ENCODE peak calls at places on chromosomes 5 and 9, in six cellular contexts. One of them, this sample, is unnamed.
A peak's percentile ranks its signal among the peaks of the same experiment; 100 is the strongest.

GRCh38 chr5:43729846-43730478 is 127.0 kb downstream of the NNT start:
- DNase-seq in GM23248: peak; percentile 48
- DNase-seq in heart right ventricle: no peak
- DNase-seq in HepG2: peak; percentile 15
- DNase-seq in AG09309: peak; percentile 11
- DNase-seq in left ventricle myocardium inferior: no peak
- DNase-seq in this sample: no peak

GRCh38 chr5:58980890-58981289 is 398.0 kb downstream of the RAB3C start:
- DNase-seq in AG09309: no peak
- DNase-seq in HepG2: no peak
- DNase-seq in GM23248: no peak
- DNase-seq in left ventricle myocardium inferior: no peak
- DNase-seq in heart right ventricle: no peak
- DNase-seq in this sample: no peak

GRCh38 chr5:120017523-120017922 is 388.2 kb downstream of the FAM170A start:
- DNase-seq in heart right ventricle: no peak
- DNase-seq in HepG2: no peak
- DNase-seq in left ventricle myocardium inferior: no peak
- DNase-seq in AG09309: peak; percentile 3
- DNase-seq in GM23248: peak; percentile 60
- DNase-seq in this sample: peak; percentile 20

GRCh38 chr5:130923543-130924159 is 241.4 kb downstream of the HINT1 start:
- DNase-seq in AG09309: peak; percentile 5
- DNase-seq in left ventricle myocardium inferior: no peak
- DNase-seq in GM23248: peak; percentile 37
- DNase-seq in heart right ventricle: no peak
- DNase-seq in HepG2: no peak
- DNase-seq in this sample: no peak

GRCh38 chr9:110141118-110141797 is 66.7 kb downstream of the C9orf152 start:
- DNase-seq in HepG2: no peak
- DNase-seq in GM23248: peak; percentile 97
- DNase-seq in AG09309: peak; percentile 96
- DNase-seq in left ventricle myocardium inferior: no peak
- DNase-seq in heart right ventricle: peak; percentile 61
- DNase-seq in this sample: peak; percentile 98

GRCh38 chr9:76654575-76654974 is 109.7 kb upstream of the PCA3 start:
- DNase-seq in HepG2: no peak
- DNase-seq in GM23248: peak; percentile 94
- DNase-seq in AG09309: peak; percentile 92
- DNase-seq in heart right ventricle: no peak
- DNase-seq in left ventricle myocardium inferior: no peak
- DNase-seq in this sample: peak; percentile 89

GRCh38 chr9:83596899-83597504 is 25.9 kb upstream of the IDNK start:
- DNase-seq in HepG2: no peak
- DNase-seq in AG09309: no peak
- DNase-seq in heart right ventricle: peak; percentile 32
- DNase-seq in left ventricle myocardium inferior: no peak
- DNase-seq in GM23248: peak; percentile 38
- DNase-seq in this sample: no peak

GRCh38 chr9:105535920-105536668 is 21.8 kb upstream of the FKTN start:
- DNase-seq in left ventricle myocardium inferior: no peak
- DNase-seq in HepG2: no peak
- DNase-seq in GM23248: no peak
- DNase-seq in AG09309: peak; percentile 8
- DNase-seq in heart right ventricle: no peak
- DNase-seq in this sample: no peak

GRCh38 chr5:74309050-74309449 is 331.5 kb downstream of the ENC1 start:
- DNase-seq in heart right ventricle: no peak
- DNase-seq in HepG2: no peak
- DNase-seq in left ventricle myocardium inferior: no peak
- DNase-seq in GM23248: no peak
- DNase-seq in AG09309: no peak
- DNase-seq in this sample: no peak

GRCh38 chr5:151718653-151719052 is 31.9 kb upstream of the SPARC start:
- DNase-seq in HepG2: no peak
- DNase-seq in heart right ventricle: no peak
- DNase-seq in GM23248: peak; percentile 89
- DNase-seq in AG09309: peak; percentile 71
- DNase-seq in left ventricle myocardium inferior: no peak
- DNase-seq in this sample: no peak

GRCh38 chr9:120393386-120394057 is 186.4 kb downstream of the CDK5RAP2 start:
- DNase-seq in left ventricle myocardium inferior: no peak
- DNase-seq in AG09309: no peak
- DNase-seq in HepG2: no peak
- DNase-seq in heart right ventricle: no peak
- DNase-seq in GM23248: peak; percentile 80
- DNase-seq in this sample: no peak

GRCh38 chr9:4661165-4662095 is 664 bp upstream of the PLPP6 start:
- DNase-seq in heart right ventricle: no peak
- DNase-seq in AG09309: no peak
- DNase-seq in GM23248: peak; percentile 52
- DNase-seq in left ventricle myocardium inferior: no peak
- DNase-seq in HepG2: no peak
- DNase-seq in this sample: no peak

GRCh38 chr9:131707677-131708612 is 31.9 kb downstream of the RAPGEF1 start:
- DNase-seq in HepG2: no peak
- DNase-seq in heart right ventricle: peak; percentile 57
- DNase-seq in AG09309: peak; percentile 37
- DNase-seq in GM23248: peak; percentile 90
- DNase-seq in left ventricle myocardium inferior: peak; percentile 76
- DNase-seq in this sample: no peak

GRCh38 chr5:143775258-143775657 is 36.7 kb upstream of the HMHB1 start:
- DNase-seq in HepG2: no peak
- DNase-seq in GM23248: peak; percentile 83
- DNase-seq in heart right ventricle: no peak
- DNase-seq in left ventricle myocardium inferior: no peak
- DNase-seq in AG09309: no peak
- DNase-seq in this sample: peak; percentile 53

GRCh38 chr5:55894135-55894534 is 43.0 kb downstream of the IL31RA start:
- DNase-seq in HepG2: no peak
- DNase-seq in left ventricle myocardium inferior: no peak
- DNase-seq in AG09309: no peak
- DNase-seq in GM23248: no peak
- DNase-seq in heart right ventricle: no peak
- DNase-seq in this sample: no peak

GRCh38 chr5:95518417-95518816 is 36.4 kb downstream of the SKIC3 start:
- DNase-seq in GM23248: no peak
- DNase-seq in heart right ventricle: no peak
- DNase-seq in HepG2: no peak
- DNase-seq in left ventricle myocardium inferior: no peak
- DNase-seq in AG09309: no peak
- DNase-seq in this sample: no peak

GRCh38 chr5:124301850-124302249 is 444.6 kb downstream of the ZNF608 start:
- DNase-seq in HepG2: no peak
- DNase-seq in GM23248: peak; percentile 56
- DNase-seq in left ventricle myocardium inferior: no peak
- DNase-seq in AG09309: no peak
- DNase-seq in heart right ventricle: no peak
- DNase-seq in this sample: peak; percentile 69

GRCh38 chr9:90861826-90862740 is 60.5 kb downstream of the SYK start:
- DNase-seq in GM23248: no peak
- DNase-seq in HepG2: no peak
- DNase-seq in heart right ventricle: no peak
- DNase-seq in AG09309: no peak
- DNase-seq in left ventricle myocardium inferior: no peak
- DNase-seq in this sample: no peak

GRCh38 chr5:53965459-53965858 is 344.9 kb downstream of the ARL15 start:
- DNase-seq in AG09309: peak; percentile 32
- DNase-seq in heart right ventricle: no peak
- DNase-seq in left ventricle myocardium inferior: no peak
- DNase-seq in HepG2: no peak
- DNase-seq in GM23248: peak; percentile 25
- DNase-seq in this sample: peak; percentile 56

GRCh38 chr9:31683126-31683525 is 701.3 kb upstream of the ACO1 start:
- DNase-seq in GM23248: no peak
- DNase-seq in heart right ventricle: no peak
- DNase-seq in left ventricle myocardium inferior: no peak
- DNase-seq in HepG2: no peak
- DNase-seq in AG09309: no peak
- DNase-seq in this sample: no peak

GRCh38 chr5:161676109-161676508 is 9.4 kb upstream of the GABRA6 start:
- DNase-seq in GM23248: no peak
- DNase-seq in left ventricle myocardium inferior: no peak
- DNase-seq in HepG2: peak; percentile 6
- DNase-seq in AG09309: no peak
- DNase-seq in heart right ventricle: no peak
- DNase-seq in this sample: no peak

GRCh38 chr5:140565024-140565779 is 574 bp downstream of the SLC35A4 start:
- DNase-seq in HepG2: no peak
- DNase-seq in heart right ventricle: no peak
- DNase-seq in GM23248: peak; percentile 80
- DNase-seq in AG09309: no peak
- DNase-seq in left ventricle myocardium inferior: no peak
- DNase-seq in this sample: no peak
- H3K4me3 ChIP-seq in HepG2: no peak overlapping the region
- H3K4me3 ChIP-seq in heart right ventricle: peak overlapping the region; percentile 86
- H3K4me3 ChIP-seq in GM23248: peak overlapping the region; percentile 90
- H3K4me3 ChIP-seq in AG09309: peak overlapping the region; percentile 78
- H3K4me3 ChIP-seq in left ventricle myocardium inferior: peak overlapping the region; percentile 84
- H3K4me3 ChIP-seq in this sample: peak overlapping the region; percentile 96

GRCh38 chr9:12813533-12813932 is 38.7 kb downstream of the LURAP1L start:
- DNase-seq in left ventricle myocardium inferior: no peak
- DNase-seq in heart right ventricle: no peak
- DNase-seq in AG09309: no peak
- DNase-seq in GM23248: no peak
- DNase-seq in HepG2: no peak
- DNase-seq in this sample: no peak

GRCh38 chr9:12815895-12816294 is 41.1 kb downstream of the LURAP1L start:
- DNase-seq in GM23248: peak; percentile 31
- DNase-seq in AG09309: no peak
- DNase-seq in left ventricle myocardium inferior: no peak
- DNase-seq in HepG2: no peak
- DNase-seq in heart right ventricle: no peak
- DNase-seq in this sample: peak; percentile 39

GRCh38 chr9:12813960-12814876 is 39.4 kb downstream of the LURAP1L start:
- DNase-seq in left ventricle myocardium inferior: no peak
- DNase-seq in heart right ventricle: peak; percentile 15
- DNase-seq in HepG2: peak; percentile 92
- DNase-seq in GM23248: peak; percentile 99
- DNase-seq in AG09309: peak; percentile 98
- DNase-seq in this sample: peak; percentile 100

GRCh38 chr9:12816656-12817101 is 41.9 kb downstream of the LURAP1L start:
- DNase-seq in heart right ventricle: no peak
- DNase-seq in AG09309: no peak
- DNase-seq in GM23248: no peak
- DNase-seq in left ventricle myocardium inferior: no peak
- DNase-seq in HepG2: peak; percentile 75
- DNase-seq in this sample: no peak

DNA sequence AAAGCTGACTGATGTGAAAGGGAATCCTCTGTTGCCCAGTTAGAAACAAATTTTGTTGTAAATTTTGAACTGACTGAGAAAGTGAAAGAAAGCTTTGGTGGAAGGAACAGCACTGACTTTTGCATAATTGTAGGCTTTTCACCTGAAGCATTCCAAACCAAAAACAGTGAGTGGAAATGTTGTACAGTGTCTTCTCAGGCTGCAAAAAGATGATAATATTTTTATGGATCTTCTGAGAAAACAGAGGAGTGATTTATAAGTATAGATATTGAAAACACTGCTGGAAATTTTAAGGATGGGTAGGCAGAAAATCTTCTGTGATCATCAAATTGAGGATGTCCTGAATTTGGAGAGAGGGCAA is 40.0 kb downstream of the LURAP1L start:
- DNase-seq in left ventricle myocardium inferior: no peak
- DNase-seq in AG09309: no peak
- DNase-seq in heart right ventricle: no peak
- DNase-seq in GM23248: no peak
- DNase-seq in HepG2: no peak
- DNase-seq in this sample: no peak
- H3K4me3 ChIP-seq in left ventricle myocardium inferior: no peak overlapping the region
- H3K4me3 ChIP-seq in AG09309: no peak overlapping the region
- H3K4me3 ChIP-seq in heart right ventricle: no peak overlapping the region
- H3K4me3 ChIP-seq in GM23248: peak overlapping the region; percentile 50
- H3K4me3 ChIP-seq in HepG2: peak overlapping the region; percentile 56
- H3K4me3 ChIP-seq in this sample: peak overlapping the region; percentile 7

DNA sequence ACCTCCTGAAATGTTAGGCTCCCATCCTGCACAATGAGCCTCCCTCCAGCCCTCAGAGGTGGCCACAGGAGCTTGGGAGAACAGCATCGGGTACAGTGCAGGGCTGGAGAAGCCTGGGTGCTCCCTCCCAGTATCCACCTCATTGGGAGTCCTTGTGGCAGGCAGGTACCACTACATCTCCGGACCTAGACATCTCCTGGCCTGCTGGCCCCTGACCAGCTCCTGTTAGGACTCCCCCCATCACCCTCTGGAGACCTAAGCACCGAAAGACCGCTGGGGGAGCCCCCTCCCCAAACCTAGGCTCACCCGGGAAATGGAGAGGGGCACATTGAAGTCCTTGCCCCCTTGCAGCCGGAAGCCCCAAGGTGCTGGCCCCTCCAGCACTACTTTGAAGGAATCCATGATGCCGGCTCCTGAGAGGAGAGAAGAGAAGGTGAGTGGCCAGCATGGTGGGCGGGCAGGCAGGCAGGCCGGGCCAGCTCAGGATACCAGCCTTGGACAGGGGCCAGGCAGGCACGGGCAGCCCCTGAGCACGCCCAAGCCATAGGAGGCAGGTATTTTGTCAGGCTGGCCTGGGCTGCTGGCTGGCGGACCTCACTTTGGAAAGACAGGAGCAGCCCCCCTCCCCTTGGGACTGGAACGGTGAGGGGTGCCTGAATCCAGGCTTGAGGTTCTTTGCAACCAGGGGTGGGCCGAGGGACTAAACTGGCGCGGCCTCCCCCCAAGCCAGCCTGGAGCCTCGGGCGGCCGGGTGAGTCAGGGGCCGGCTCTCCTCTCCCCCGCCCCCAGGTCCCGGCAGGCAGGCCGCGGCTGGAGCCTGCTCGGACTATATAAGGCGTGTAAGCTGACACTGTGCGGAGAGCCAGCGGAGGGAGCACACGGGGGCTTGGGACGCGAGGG is 1.0 kb downstream of the PDLIM7 start:
- DNase-seq in AG09309: peak; percentile 74
- DNase-seq in heart right ventricle: peak; percentile 79
- DNase-seq in left ventricle myocardium inferior: peak; percentile 69
- DNase-seq in HepG2: peak; percentile 85
- DNase-seq in GM23248: peak; percentile 96
- DNase-seq in this sample: peak; percentile 91
- H3K4me3 ChIP-seq in AG09309: peak overlapping the region; percentile 67
- H3K4me3 ChIP-seq in heart right ventricle: peak overlapping the region; percentile 80
- H3K4me3 ChIP-seq in left ventricle myocardium inferior: peak overlapping the region; percentile 96
- H3K4me3 ChIP-seq in HepG2: peak overlapping the region; percentile 64
- H3K4me3 ChIP-seq in GM23248: peak overlapping the region; percentile 86
- H3K4me3 ChIP-seq in this sample: peak overlapping the region; percentile 80

DNA sequence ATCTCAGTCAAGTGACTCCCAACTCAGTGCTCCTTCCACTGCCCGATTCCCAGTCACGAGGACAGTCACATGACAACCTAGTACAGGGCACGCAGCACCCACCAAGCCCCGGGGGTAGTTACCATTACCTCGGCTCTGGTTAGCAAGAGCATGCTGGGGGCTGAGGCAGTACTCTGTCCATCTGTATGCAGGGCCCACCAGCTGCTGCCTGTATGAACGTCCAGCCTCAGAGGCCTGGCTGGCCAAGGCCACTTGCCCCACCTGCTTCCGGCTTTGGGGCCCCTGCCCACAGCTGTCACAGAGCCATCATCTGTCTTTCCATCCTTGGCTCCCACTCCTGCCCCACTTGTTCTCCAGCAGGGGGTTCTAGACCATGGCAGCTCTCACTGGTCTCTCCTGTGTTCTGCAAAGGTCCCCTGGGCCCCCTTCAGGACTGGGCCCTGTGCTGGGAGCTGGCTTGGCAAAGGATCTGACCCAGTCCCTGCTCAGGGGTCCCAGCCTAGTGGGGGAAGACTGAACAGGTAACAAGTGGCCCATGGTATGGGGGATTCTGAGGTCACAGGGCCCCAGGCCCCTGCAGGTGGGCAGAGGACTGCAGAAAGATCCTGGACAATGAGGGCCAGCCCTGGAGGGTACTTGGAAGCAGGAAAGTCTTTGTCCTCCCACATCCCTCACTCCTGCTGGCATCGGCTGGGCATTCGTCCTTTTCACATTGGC is 3.3 kb downstream of the RPL35 start:
- DNase-seq in left ventricle myocardium inferior: no peak
- DNase-seq in AG09309: no peak
- DNase-seq in heart right ventricle: no peak
- DNase-seq in GM23248: no peak
- DNase-seq in HepG2: no peak
- DNase-seq in this sample: no peak
- H3K4me3 ChIP-seq in left ventricle myocardium inferior: no peak overlapping the region
- H3K4me3 ChIP-seq in AG09309: no peak overlapping the region
- H3K4me3 ChIP-seq in heart right ventricle: no peak overlapping the region
- H3K4me3 ChIP-seq in GM23248: no peak overlapping the region
- H3K4me3 ChIP-seq in HepG2: no peak overlapping the region
- H3K4me3 ChIP-seq in this sample: no peak overlapping the region

This sample was measured in skeletal muscle cell.